ENCODE peak calls at places on chromosomes 16 and 17, in nine cellular contexts. N is fibroblast of lung, R is ascending aorta, V is cardiac fibroblast, Q is fibroblast of villous mesenchyme, Z is MM.1S, F is nephron progenitor cell, I is tibial artery, X is endothelial cell of umbilical vein. Y is an unnamed sample.

GRCh38 chr16:53599548-53599947 is 96.5 kb upstream of the AKTIP start:
- DNase-seq in N (no peak), R (no peak), V (no peak), Q (no peak), Z (no peak), F (no peak), I (no peak), X (no peak), Y (no peak)

GRCh38 chr17:199195-199604 is 17.8 kb upstream of the DOC2B start:
- DNase-seq in N (peak; percentile 35), R (no peak), V (peak; percentile 32), Q (peak; percentile 8), Z (no peak), F (no peak), I (no peak), X (peak; percentile 50), Y (no peak)

GRCh38 chr17:49278076-49278475 is 47.5 kb upstream of the PHOSPHO1 start:
- DNase-seq in N (no peak), R (no peak), V (no peak), Q (no peak), Z (no peak), F (no peak), I (peak; percentile 9), X (no peak), Y (no peak)

GRCh38 chr16:50273888-50274770 is 7.8 kb downstream of the ADCY7 start:
- DNase-seq in N (no peak), R (no peak), V (no peak), Q (no peak), Z (peak; percentile 74), F (no peak), I (peak; percentile 66), X (no peak), Y (peak; percentile 6)

GRCh38 chr17:5785867-5786509 is 201.7 kb upstream of the NLRP1 start:
- DNase-seq in N (peak; percentile 66), R (no peak), V (no peak), Q (peak; percentile 6), Z (no peak), F (no peak), I (peak; percentile 32), X (peak; percentile 48), Y (no peak)

GRCh38 chr17:54944796-54945195 is 23.7 kb downstream of the COX11 start:
- DNase-seq in N (peak; percentile 70), R (no peak), V (peak; percentile 17), Q (peak; percentile 22), Z (no peak), F (no peak), I (no peak), X (no peak), Y (no peak)

GRCh38 chr16:75787421-75787820 is 61.1 kb upstream of the CPHXL start:
- DNase-seq in N (no peak), R (no peak), V (no peak), Q (no peak), Z (no peak), F (no peak), I (no peak), X (no peak), Y (no peak)

GRCh38 chr17:50708050-50709000 is 611 bp upstream of the ANKRD40 start:
- DNase-seq in N (no peak), R (no peak), V (peak; percentile 34), Q (peak; percentile 32), Z (peak; percentile 58), F (no peak), I (no peak), X (peak; percentile 56), Y (no peak)

GRCh38 chr17:42980766-42981397 is 517 bp downstream of the RUNDC1 start:
- DNase-seq in N (peak; percentile 68), R (no peak), V (peak; percentile 53), Q (peak; percentile 52), Z (peak; percentile 79), F (peak; percentile 57), I (no peak), X (peak; percentile 47), Y (peak; percentile 66)

GRCh38 chr17:6088141-6088540 is 18.0 kb downstream of the WSCD1 start:
- DNase-seq in N (no peak), R (no peak), V (no peak), Q (no peak), Z (no peak), F (no peak), I (no peak), X (no peak), Y (no peak)

GRCh38 chr17:62653002-62653830 is 25.7 kb downstream of the MRC2 start:
- DNase-seq in N (peak; percentile 57), R (peak; percentile 9), V (peak; percentile 46), Q (peak; percentile 74), Z (peak; percentile 34), F (peak; percentile 81), I (peak; percentile 80), X (peak; percentile 30), Y (peak; percentile 50)

GRCh38 chr17:41687828-41688640 is 651 bp upstream of the EIF1 start:
- DNase-seq in N (no peak), R (no peak), V (peak; percentile 53), Q (peak; percentile 16), Z (peak; percentile 59), F (no peak), I (peak; percentile 78), X (no peak), Y (peak; percentile 74)

GRCh38 chr16:82031116-82032084 is 3.7 kb upstream of the HSD17B2 start:
- DNase-seq in N (peak; percentile 70), R (no peak), V (peak; percentile 68), Q (peak; percentile 86), Z (no peak), F (no peak), I (no peak), X (peak; percentile 44), Y (no peak)
- TF ChIP-seq CTCF in N (peak; percentile 66), R (peak; percentile 18), V (peak; percentile 51), Q (peak; percentile 78), Z (peak; percentile 33), F (peak; percentile 53), I (peak; percentile 20), X (peak; percentile 33), Y (no peak)

GRCh38 chr16:682493-683395 is 1.4 kb downstream of the JMJD8 start:
- DNase-seq in N (no peak), R (no peak), V (no peak), Q (no peak), Z (no peak), F (no peak), I (no peak), X (no peak), Y (no peak)
- TF ChIP-seq CTCF in N (no peak), R (no peak), V (no peak), Q (no peak), Z (no peak), F (no peak), I (no peak), X (no peak), Y (no peak)

GRCh38 chr16:80986557-80986956 is 20.1 kb downstream of the CMC2 start:
- DNase-seq in N (no peak), R (no peak), V (no peak), Q (peak; percentile 88), Z (no peak), F (no peak), I (no peak), X (no peak), Y (no peak)

GRCh38 chr16:80990577-80990976 is 16.1 kb downstream of the CMC2 start:
- DNase-seq in N (no peak), R (no peak), V (no peak), Q (no peak), Z (no peak), F (no peak), I (no peak), X (no peak), Y (no peak)

GRCh38 chr16:80989801-80990200 is 16.9 kb downstream of the CMC2 start:
- DNase-seq in N (no peak), R (no peak), V (no peak), Q (no peak), Z (no peak), F (no peak), I (no peak), X (no peak), Y (no peak)

GRCh38 chr16:80990978-80991377 is 15.7 kb downstream of the CMC2 start:
- DNase-seq in N (no peak), R (no peak), V (no peak), Q (no peak), Z (no peak), F (no peak), I (no peak), X (no peak), Y (no peak)

DNA sequence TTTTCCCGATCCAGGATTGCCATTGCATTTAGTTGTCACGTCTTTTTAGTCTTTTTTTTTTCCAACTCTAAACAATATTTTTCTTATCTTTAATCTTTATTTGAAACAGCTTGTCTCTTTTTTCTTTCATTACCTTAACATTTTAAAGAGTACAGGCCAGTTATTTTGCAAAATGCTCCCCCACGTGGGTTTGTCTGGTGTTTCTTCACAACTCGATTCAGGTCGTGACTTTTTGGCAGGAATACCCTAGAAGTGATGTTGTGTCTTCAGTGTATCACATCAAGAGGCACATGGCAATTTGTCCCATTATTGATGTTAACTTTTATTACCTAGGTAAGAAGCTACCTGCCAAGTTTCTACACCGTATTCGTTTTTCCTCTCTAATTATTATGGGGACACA is 17.9 kb downstream of the CMC2 start:
- DNase-seq in N (no peak), R (no peak), V (no peak), Q (no peak), Z (no peak), F (no peak), I (no peak), X (no peak), Y (no peak)
- TF ChIP-seq CTCF in N (no peak), R (no peak), V (no peak), Q (no peak), Z (no peak), F (no peak), I (no peak), X (no peak), Y (no peak)

GRCh38 chr16:73565263-73565662 is 517.3 kb upstream of the ZFHX3 start:
- DNase-seq in N (no peak), R (no peak), V (no peak), Q (peak; percentile 10), Z (no peak), F (no peak), I (no peak), X (no peak), Y (no peak)
- TF ChIP-seq CTCF in N (no peak), R (peak; percentile 54), V (no peak), Q (peak; percentile 42), Z (peak; percentile 5), F (peak; percentile 13), I (peak; percentile 45), X (no peak), Y (no peak)

DNA sequence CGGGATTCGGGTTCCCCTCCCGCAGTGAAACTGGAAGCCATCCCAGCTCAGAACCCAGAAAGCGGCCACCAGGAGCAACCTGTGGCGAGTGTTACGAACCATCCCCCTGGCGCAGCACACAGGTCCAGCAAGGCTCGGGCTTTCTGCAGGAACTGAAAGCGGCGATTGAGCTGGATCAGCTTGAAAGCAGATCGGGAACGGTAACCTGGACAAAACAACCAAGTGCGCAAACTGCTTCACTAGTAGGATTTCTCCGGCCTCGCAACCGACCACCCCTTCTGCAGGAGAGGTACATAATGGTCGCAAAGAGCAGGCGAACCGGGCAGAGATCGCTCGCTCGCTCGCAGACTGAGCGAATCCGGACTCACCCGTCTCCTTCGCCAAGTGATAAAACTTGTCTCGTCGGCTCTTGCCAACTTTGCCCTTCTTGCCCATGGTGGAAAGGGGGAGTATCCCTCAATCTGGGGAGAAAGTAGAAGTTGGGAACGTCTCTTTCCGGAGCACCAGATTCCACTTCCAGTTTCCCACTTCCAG is 696 bp upstream of the PSMC5 start:
- DNase-seq in N (peak; percentile 27), R (no peak), V (peak; percentile 43), Q (no peak), Z (no peak), F (peak; percentile 27), I (no peak), X (no peak), Y (peak; percentile 17)
- TF ChIP-seq CTCF in N (no peak), R (no peak), V (no peak), Q (peak; percentile 10), Z (no peak), F (no peak), I (no peak), X (no peak), Y (no peak)